ENCODE peak calls at places on chromosomes 16 and 17, in ten cellular contexts. A is GM12865; R is iris pigment epithelial cell; K is CD8-positive, alpha-beta T cell; F is lung; B is EL; Y is AG09309; O is ovary; U is nephron progenitor cell; T is memory B cell. E is an unnamed sample.

GRCh38 chr16:58339452-58339938 is 44.7 kb upstream of the PRSS54 start:
- DNase-seq in A (no peak), R (no peak), K (no peak), F (no peak), B (peak), Y (no peak), O (no peak), U (no peak), T (no peak), E (no peak)

GRCh38 chr17:47220531-47220999 is 11.4 kb downstream of the MYL4 start:
- DNase-seq in A (no peak), R (no peak), K (peak), F (no peak), B (no peak), Y (no peak), O (no peak), U (no peak), T (no peak), E (no peak)

GRCh38 chr16:81693467-81694303 is 85.4 kb upstream of the PLCG2 start:
- DNase-seq in A (no peak), R (no peak), K (no peak), F (no peak), B (peak), Y (peak), O (no peak), U (no peak), T (no peak), E (no peak)

GRCh38 chr17:14298221-14298994 is 2.5 kb upstream of the HS3ST3B1 start:
- DNase-seq in A (no peak), R (no peak), K (no peak), F (peak), B (no peak), Y (no peak), O (no peak), U (no peak), T (no peak), E (no peak)

GRCh38 chr17:78272181-78272913 is 40.9 kb downstream of the TMEM235 start:
- DNase-seq in A (peak), R (peak), K (peak), F (peak), B (no peak), Y (no peak), O (peak), U (no peak), T (peak), E (no peak)

GRCh38 chr16:10297341-10298006 is 88.4 kb upstream of the ATF7IP2 start:
- DNase-seq in A (peak), R (no peak), K (no peak), F (no peak), B (no peak), Y (no peak), O (no peak), U (no peak), T (peak), E (no peak)

GRCh38 chr16:49236216-49236615 is 45.4 kb downstream of the CBLN1 start:
- DNase-seq in A (no peak), R (no peak), K (no peak), F (no peak), B (no peak), Y (no peak), O (no peak), U (no peak), T (no peak), E (no peak)

GRCh38 chr17:31825961-31826691 is 32.9 kb downstream of the COPRS start:
- DNase-seq in A (no peak), R (peak), K (no peak), F (no peak), B (peak), Y (no peak), O (no peak), U (no peak), T (no peak), E (no peak)

GRCh38 chr17:50620848-50621247 is 13.8 kb upstream of the ABCC3 start:
- DNase-seq in A (no peak), R (no peak), K (no peak), F (no peak), B (no peak), Y (no peak), O (no peak), U (no peak), T (no peak), E (no peak)

GRCh38 chr16:48121276-48121675 is 34.5 kb downstream of the ABCC12 start:
- DNase-seq in A (no peak), R (no peak), K (no peak), F (no peak), B (no peak), Y (no peak), O (no peak), U (no peak), T (no peak), E (no peak)

GRCh38 chr17:73028311-73028755 is 64.2 kb downstream of the SLC39A11 start:
- DNase-seq in A (no peak), R (no peak), K (no peak), F (no peak), B (no peak), Y (no peak), O (no peak), U (no peak), T (no peak), E (no peak)

GRCh38 chr17:8109669-8110455 is 8.5 kb downstream of the ALOXE3 start:
- DNase-seq in A (peak), R (peak), K (peak), F (no peak), B (peak), Y (no peak), O (peak), U (peak), T (peak), E (no peak)

E was measured in amniotic stem cell.